ENCODE peak calls at places on chromosome 1, in seven cellular contexts. U, T, E, I, O, J and M are unnamed samples.

GRCh38 chr1:201016211-201016651 is 7.3 kb downstream of the KIF21B start:
- DNase-seq in E (peak; percentile 40), O (no peak), T (peak; percentile 76), U (peak; percentile 61), J (no peak), I (no peak), M (no peak)

GRCh38 chr1:93844262-93845045 is 34.6 kb downstream of the DNTTIP2 start:
- DNase-seq in J (peak; percentile 54), T (no peak), O (no peak), U (peak; percentile 40), I (no peak), E (peak; percentile 91), M (no peak)

GRCh38 chr1:41810446-41810845 is 108.3 kb downstream of the HIVEP3 start:
- DNase-seq in U (no peak), O (no peak), I (no peak), J (no peak), T (no peak), E (peak; percentile 61), M (no peak)

GRCh38 chr1:235207202-235207565 is 46.1 kb upstream of the RBM34 start:
- DNase-seq in U (no peak), O (no peak), E (no peak), I (no peak), J (no peak), T (no peak), M (no peak)

GRCh38 chr1:58395355-58395754 is 151.2 kb downstream of the OMA1 start:
- DNase-seq in U (no peak), T (no peak), O (no peak), J (peak; percentile 4), E (peak; percentile 88), I (no peak), M (peak; percentile 69)

GRCh38 chr1:245860681-245861552 is 646.2 kb downstream of the SMYD3 start:
- DNase-seq in I (no peak), J (no peak), E (peak; percentile 97), T (no peak), O (no peak), U (no peak), M (no peak)

GRCh38 chr1:31652891-31653489 is 8.3 kb upstream of the PEF1 start:
- DNase-seq in T (no peak), I (no peak), U (no peak), O (no peak), J (no peak), E (no peak), M (no peak)

GRCh38 chr1:41758490-41758889 is 160.2 kb downstream of the HIVEP3 start:
- DNase-seq in U (no peak), I (no peak), T (no peak), O (no peak), E (peak; percentile 71), J (no peak), M (no peak)

DNA sequence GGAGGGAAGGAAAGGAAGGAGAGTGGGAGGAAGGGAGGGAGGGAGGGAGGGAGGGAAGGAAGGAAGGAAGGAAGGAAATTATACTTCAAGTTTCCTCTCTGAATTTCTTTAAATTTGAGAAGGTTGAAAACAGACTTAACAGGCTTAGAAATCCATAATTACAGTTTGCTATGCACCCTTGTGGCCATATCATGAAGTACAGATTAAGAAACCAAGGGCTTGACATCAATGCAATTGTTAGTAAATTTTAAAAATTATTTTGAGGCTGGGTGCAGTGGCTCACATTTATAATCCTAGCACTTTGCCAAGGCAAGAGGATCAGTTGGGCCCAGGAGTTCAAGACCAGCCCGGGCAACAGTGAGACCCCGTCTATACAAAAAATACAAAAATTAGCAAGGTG is 14.4 kb downstream of the ANP32E start:
- DNase-seq in E (peak; percentile 58), J (peak; percentile 36), U (no peak), I (no peak), O (no peak), T (no peak), M (no peak)
- TF ChIP-seq CTCF in E (peak; percentile 62), J (peak; percentile 41), U (peak; percentile 44), I (peak; percentile 36), O (no peak), T (no peak), M (peak; percentile 43)

GRCh38 chr1:151372411-151372934 is at the start of gene SELENBP1:
- DNase-seq in T (peak; percentile 79), U (peak; percentile 94), E (peak; percentile 92), O (peak; percentile 78), I (peak; percentile 89), J (peak; percentile 48), M (no peak)

GRCh38 chr1:151371340-151371739 is 1.2 kb downstream of the SELENBP1 start:
- DNase-seq in I (peak; percentile 81), U (peak; percentile 69), E (peak; percentile 74), O (peak; percentile 69), T (no peak), J (no peak), M (peak; percentile 11)

GRCh38 chr1:151373196-151373595 is 691 bp upstream of the SELENBP1 start:
- DNase-seq in U (no peak), O (no peak), J (no peak), T (no peak), E (no peak), I (no peak), M (no peak)

GRCh38 chr1:151370211-151370911 is 2.1 kb downstream of the SELENBP1 start:
- DNase-seq in J (no peak), U (peak; percentile 34), T (peak; percentile 79), E (peak; percentile 65), I (peak; percentile 72), O (peak; percentile 33), M (no peak)

DNA sequence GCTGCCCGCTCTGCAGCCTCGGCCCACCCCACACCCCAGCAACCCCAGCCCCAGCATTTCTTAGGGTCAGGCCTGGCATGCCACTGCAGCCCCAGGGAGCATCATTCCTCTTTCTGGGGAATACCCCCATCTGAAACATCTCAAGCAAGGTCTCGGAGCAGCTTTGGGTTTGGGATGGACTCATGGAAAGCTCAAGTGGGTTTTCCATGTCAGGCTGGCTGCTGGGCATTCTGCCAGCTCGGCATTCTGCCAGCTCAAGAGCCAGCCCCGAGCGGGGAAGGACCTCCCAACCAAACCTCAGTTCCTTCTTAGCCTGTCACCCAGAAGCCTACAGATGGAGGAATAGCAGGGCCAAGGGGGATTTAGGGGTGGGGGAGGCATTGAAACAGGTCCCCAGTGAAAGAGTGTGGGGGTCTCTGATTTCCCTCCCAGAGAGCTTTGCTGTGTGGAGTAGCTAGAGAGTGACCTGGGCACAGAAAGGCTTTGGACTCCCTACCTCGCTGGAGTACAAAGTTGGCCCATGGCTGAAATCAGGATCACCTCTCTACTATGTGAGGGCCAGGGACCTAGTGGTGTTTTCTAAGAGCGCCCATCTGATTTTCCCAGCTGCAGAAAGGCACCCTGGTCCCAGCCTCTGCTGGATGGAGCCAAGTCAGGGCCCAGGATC is 628 bp downstream of the SELENBP1 start:
- DNase-seq in E (peak; percentile 82), I (peak; percentile 77), J (peak; percentile 27), T (no peak), U (peak; percentile 75), O (peak; percentile 37), M (no peak)
- H3K4me3 ChIP-seq in E (peak overlapping the region; percentile 50), I (peak overlapping the region; percentile 76), J (peak overlapping the region; percentile 32), T (peak overlapping the region; percentile 74), U (peak overlapping the region; percentile 44), O (peak overlapping the region; percentile 62), M (no peak overlapping the region)

GRCh38 chr1:160901768-160902167 is 16.8 kb upstream of the ITLN1 start:
- DNase-seq in E (no peak), U (no peak), O (no peak), J (no peak), T (no peak), I (no peak), M (no peak)
- TF ChIP-seq CTCF in E (no peak), U (no peak), O (no peak), J (no peak), T (no peak), I (no peak), M (no peak)

GRCh38 chr1:24414884-24415333 is 693 bp upstream of the NIPAL3 start:
- DNase-seq in T (no peak), O (no peak), I (no peak), J (peak; percentile 16), U (no peak), E (no peak), M (no peak)

GRCh38 chr1:24413350-24414163 is at the start of gene STPG1:
- DNase-seq in E (peak; percentile 88), I (peak; percentile 85), O (peak; percentile 71), J (peak; percentile 94), U (peak; percentile 90), T (peak; percentile 85), M (no peak)

GRCh38 chr1:24410750-24411149 is 2.8 kb downstream of the STPG1 start:
- DNase-seq in T (no peak), E (no peak), U (no peak), J (no peak), I (no peak), O (no peak), M (no peak)

GRCh38 chr1:24411963-24412362 is 1.6 kb downstream of the STPG1 start:
- DNase-seq in O (no peak), U (no peak), I (no peak), E (no peak), J (no peak), T (no peak), M (no peak)

DNA sequence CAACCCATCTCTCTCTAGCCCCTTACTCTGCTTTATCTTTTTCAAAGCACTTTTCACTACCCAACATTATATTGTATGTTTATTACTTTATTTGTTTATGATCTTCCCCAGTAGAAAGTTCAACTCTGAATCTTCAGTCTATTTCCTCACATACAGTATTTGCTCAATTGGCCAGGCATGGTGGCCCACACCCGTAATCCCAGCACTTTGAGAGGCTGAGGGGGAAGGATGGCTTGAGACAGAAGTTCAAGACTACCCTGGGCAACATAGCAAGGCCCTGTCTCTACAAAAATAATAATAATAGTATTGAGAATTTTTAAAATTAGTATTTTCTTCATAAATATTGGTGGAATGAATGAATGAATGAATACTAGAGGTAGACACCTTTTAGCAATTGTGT is 1.2 kb downstream of the STPG1 start:
- DNase-seq in I (no peak), O (no peak), U (peak; percentile 61), J (no peak), T (no peak), E (no peak), M (no peak)
- H3K4me3 ChIP-seq in I (no peak overlapping the region), O (no peak overlapping the region), U (no peak overlapping the region), J (peak overlapping the region; percentile 73), T (peak overlapping the region; percentile 88), E (no peak overlapping the region), M (no peak overlapping the region)

GRCh38 chr1:233675893-233676292 is 62.0 kb downstream of the KCNK1 start:
- DNase-seq in I (no peak), O (no peak), E (no peak), J (no peak), T (no peak), U (no peak), M (no peak)
- TF ChIP-seq CTCF in I (no peak), O (no peak), E (no peak), J (no peak), T (no peak), U (no peak), M (no peak)

GRCh38 chr1:9990944-9991343 is 6.1 kb upstream of the RBP7 start:
- DNase-seq in E (peak; percentile 87), U (no peak), J (no peak), I (no peak), T (no peak), O (no peak), M (no peak)
- H3K4me3 ChIP-seq in E (no peak overlapping the region), U (no peak overlapping the region), J (no peak overlapping the region), I (no peak overlapping the region), T (no peak overlapping the region), O (no peak overlapping the region), M (no peak overlapping the region)